ENCODE peak calls at places on chromosomes 13 and 19, in ten cellular contexts. A is body of pancreas, D is left ventricle myocardium inferior, X is ovary, T is Peyer's patch, G is dorsolateral prefrontal cortex, S is neural crest cell, U is foreskin keratinocyte, V is HCT116, K is Calu3. Z is an unnamed sample.

GRCh38 chr13:49975826-49976225 is 21.0 kb upstream of the TRIM13 start:
- DNase-seq in A (no peak), K (no peak), X (no peak), S (no peak), T (no peak), V (no peak), U (no peak), G (no peak), D (no peak), Z (no peak)

GRCh38 chr19:52601025-52601973 is 31.2 kb downstream of the ZNF701 start:
- DNase-seq in T (peak), D (peak), A (peak), X (peak), G (peak), U (peak), S (peak), K (peak), V (peak), Z (peak)

GRCh38 chr19:58154287-58154678 is 3.7 kb upstream of the ZNF329 start:
- DNase-seq in S (peak), V (no peak), X (peak), D (peak), T (no peak), K (peak), U (no peak), A (peak), G (peak), Z (peak)

GRCh38 chr19:11446652-11447301 is 11.3 kb downstream of the PRKCSH start:
- DNase-seq in A (peak), D (peak), X (peak), G (peak), K (peak), U (no peak), T (peak), S (peak), V (no peak), Z (peak)

GRCh38 chr13:37059848-37060192 is 332 bp upstream of the SUPT20H start:
- DNase-seq in D (no peak), U (no peak), X (no peak), A (no peak), S (no peak), K (no peak), V (no peak), G (no peak), T (no peak), Z (no peak)

GRCh38 chr13:100234524-100235136 is 145.7 kb downstream of the PCCA start:
- DNase-seq in U (no peak), G (no peak), K (no peak), V (no peak), D (no peak), X (no peak), A (no peak), T (no peak), S (no peak), Z (no peak)

GRCh38 chr19:4186087-4186993 is 3.9 kb downstream of the ANKRD24 start:
- DNase-seq in D (peak), T (peak), A (peak), G (peak), S (peak), U (peak), K (peak), V (peak), X (peak), Z (peak)

GRCh38 chr13:31063734-31064133 is 98.0 kb downstream of the HSPH1 start:
- DNase-seq in X (no peak), U (no peak), K (no peak), V (no peak), T (no peak), D (no peak), S (no peak), G (no peak), A (no peak), Z (no peak)

GRCh38 chr19:46945668-46946067 is 74.0 kb upstream of the NPAS1 start:
- DNase-seq in A (no peak), T (no peak), G (no peak), S (no peak), X (no peak), K (no peak), V (no peak), D (no peak), U (no peak), Z (no peak)

GRCh38 chr19:23867895-23868294 is 46.8 kb upstream of the ZNF726 start:
- DNase-seq in K (no peak), U (no peak), S (no peak), V (no peak), G (no peak), D (no peak), T (no peak), A (no peak), X (no peak), Z (no peak)

GRCh38 chr19:51692065-51692915 is 840 bp upstream of the SPACA6 start:
- DNase-seq in X (no peak), U (no peak), A (no peak), D (no peak), K (no peak), S (no peak), T (no peak), V (no peak), G (no peak), Z (no peak)

GRCh38 chr13:108586826-108587225 is 42.6 kb upstream of the MYO16 start:
- DNase-seq in D (no peak), U (no peak), T (no peak), G (no peak), V (no peak), K (no peak), A (no peak), S (no peak), X (no peak), Z (no peak)

GRCh38 chr13:92137519-92137918 is 739.1 kb downstream of the GPC5 start:
- DNase-seq in S (no peak), K (no peak), V (no peak), A (no peak), D (no peak), G (no peak), U (no peak), T (no peak), X (no peak), Z (no peak)

GRCh38 chr19:8515317-8515716 is 1.4 kb upstream of the ZNF414 start:
- DNase-seq in V (no peak), X (no peak), U (no peak), S (no peak), K (no peak), G (no peak), D (no peak), A (no peak), T (no peak), Z (no peak)

GRCh38 chr13:33015791-33016323 is 366 bp upstream of the KL start:
- DNase-seq in T (peak), V (no peak), X (no peak), A (no peak), S (no peak), G (no peak), K (peak), U (no peak), D (peak), Z (peak)

GRCh38 chr13:26163812-26164211 is 58.3 kb downstream of the RNF6 start:
- DNase-seq in A (no peak), X (no peak), S (no peak), G (no peak), V (no peak), T (no peak), K (no peak), D (no peak), U (no peak), Z (no peak)

GRCh38 chr13:81610613-81611012 is 1269.7 kb upstream of the SPRY2 start:
- DNase-seq in D (no peak), K (no peak), G (no peak), T (no peak), A (no peak), V (no peak), U (no peak), S (no peak), X (no peak), Z (no peak)

GRCh38 chr19:50556236-50557008 is 11.8 kb downstream of the LRRC4B start:
- DNase-seq in G (peak), K (peak), A (peak), T (peak), U (no peak), X (peak), D (peak), V (peak), S (peak), Z (peak)

DNA sequence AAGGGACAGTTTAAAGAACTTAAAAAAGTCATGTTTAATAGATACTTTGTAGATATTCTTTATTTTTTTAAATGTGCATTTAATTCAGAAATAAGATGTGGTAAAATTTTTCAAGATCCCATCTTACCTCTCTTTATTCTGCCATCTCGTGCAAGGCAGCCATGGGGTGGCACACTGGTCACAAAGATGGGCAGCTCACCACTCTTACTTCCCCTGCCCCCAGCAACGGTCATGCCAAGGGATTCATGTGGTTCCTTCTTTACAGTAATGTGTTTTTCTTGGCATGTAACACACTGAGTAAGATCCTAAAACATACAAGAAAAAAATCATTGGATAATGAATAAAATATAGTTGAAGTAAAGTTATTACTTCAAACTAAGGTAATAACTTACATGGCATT is 64.2 kb downstream of the LNX2 start:
- DNase-seq in X (no peak), A (peak), U (no peak), G (no peak), K (peak), S (no peak), D (no peak), V (no peak), T (no peak), Z (no peak)
- TF ChIP-seq CTCF in X (no peak), A (peak), U (no peak), G (peak), K (no peak), S (no peak), D (peak), V (no peak), T (no peak), Z (peak)

GRCh38 chr19:44582581-44583265 is 30.6 kb upstream of the IGSF23 start:
- DNase-seq in U (no peak), X (no peak), T (peak), G (no peak), A (peak), V (peak), K (peak), S (peak), D (no peak), Z (no peak)

GRCh38 chr19:44588753-44589112 is 24.6 kb upstream of the IGSF23 start:
- DNase-seq in U (no peak), X (no peak), V (peak), S (no peak), A (no peak), D (no peak), G (no peak), T (no peak), K (no peak), Z (no peak)

GRCh38 chr19:44581288-44581687 is 32.1 kb upstream of the IGSF23 start:
- DNase-seq in V (no peak), S (no peak), X (no peak), A (no peak), K (no peak), G (no peak), U (no peak), D (no peak), T (no peak), Z (no peak)

GRCh38 chr19:44587863-44588752 is 25.3 kb upstream of the IGSF23 start:
- DNase-seq in D (no peak), A (no peak), U (peak), S (no peak), V (peak), G (no peak), X (no peak), K (peak), T (no peak), Z (no peak)

DNA sequence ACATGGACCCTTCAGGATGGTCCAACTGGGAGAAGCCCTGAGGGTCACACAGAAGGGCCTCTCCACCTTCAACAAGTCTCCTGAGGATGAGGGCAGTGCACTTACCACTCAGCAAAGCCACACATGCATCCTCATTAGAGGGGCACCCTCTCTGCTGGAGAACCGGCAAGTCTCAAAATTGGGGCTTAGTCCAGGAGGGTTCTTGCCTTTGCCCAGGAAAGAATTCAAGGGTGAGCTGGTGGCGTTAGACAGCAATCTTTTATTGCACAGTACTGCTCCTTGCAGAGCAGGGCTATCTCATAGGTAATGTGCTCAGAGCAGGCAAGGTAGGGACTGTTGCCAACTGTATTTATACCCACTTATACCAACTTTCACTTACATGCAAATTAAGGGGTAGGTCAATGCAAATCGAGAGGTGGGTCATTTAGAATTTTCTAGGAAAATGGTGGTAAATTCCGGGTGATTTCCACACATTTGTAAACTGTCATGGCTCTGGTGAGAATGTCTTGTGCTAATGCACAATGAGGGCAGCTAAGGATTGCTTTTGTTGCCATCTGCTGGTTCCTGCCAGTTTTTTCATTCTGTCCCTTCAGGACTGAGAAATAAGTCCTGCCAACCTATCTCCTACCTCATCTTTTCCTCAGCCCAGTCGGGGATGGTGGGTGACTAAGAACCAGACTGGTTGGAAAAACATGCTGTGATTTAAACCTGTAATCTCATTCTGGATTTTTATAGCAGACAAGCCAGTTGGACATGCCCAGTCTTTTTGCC is 27.8 kb upstream of the IGSF23 start:
- DNase-seq in U (no peak), V (no peak), G (no peak), A (no peak), X (no peak), T (no peak), K (no peak), S (no peak), D (no peak), Z (no peak)
- TF ChIP-seq CTCF in U (peak), V (peak), G (no peak), A (no peak), X (no peak), T (no peak), K (no peak), S (no peak), D (no peak), Z (no peak)

DNA sequence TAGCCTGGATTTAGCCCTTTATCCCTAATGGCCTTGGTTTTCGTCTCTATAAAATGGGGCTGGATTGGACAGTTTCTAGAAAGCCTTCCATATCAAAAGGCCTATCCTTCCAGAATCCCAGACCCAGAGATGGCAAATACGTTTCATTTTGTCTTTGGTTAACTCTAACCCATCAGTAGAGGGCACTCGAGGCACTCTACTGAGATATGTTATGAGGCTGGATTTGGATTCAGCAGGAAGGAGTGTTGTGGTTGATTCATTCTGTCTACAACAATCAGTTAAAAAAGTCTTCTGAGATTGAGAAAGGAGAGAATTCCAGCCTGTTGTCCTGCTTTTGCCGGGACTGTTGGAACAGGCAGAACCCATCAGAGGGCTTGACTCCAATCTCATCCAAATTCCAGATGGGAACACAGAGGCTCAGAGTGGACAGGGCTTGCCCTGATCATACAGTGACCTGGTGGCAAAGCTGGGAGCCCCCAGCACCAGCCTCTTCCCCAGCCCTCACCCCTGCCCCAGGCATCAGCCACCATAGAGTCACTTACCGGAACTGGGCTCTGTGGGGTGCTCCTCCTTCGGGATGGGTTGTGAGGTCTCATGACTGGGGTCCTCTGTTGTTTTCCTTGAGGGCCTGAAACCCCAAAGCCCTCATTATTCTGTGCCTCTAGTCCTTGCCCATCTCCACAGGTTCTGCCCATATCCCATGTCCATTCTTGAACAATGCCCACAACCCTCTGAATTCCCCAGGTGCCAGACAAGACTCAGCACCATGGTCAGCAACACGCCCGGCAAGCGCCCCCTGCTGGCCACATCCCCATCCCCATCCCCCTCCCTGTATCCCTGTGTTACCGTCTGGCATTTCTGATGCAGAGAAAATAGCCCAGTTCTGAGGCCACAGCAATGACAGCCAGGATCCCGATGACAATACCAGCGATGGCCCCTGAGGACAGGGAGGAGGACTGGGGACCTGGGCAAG is 12.3 kb upstream of the ZNF180 start:
- DNase-seq in T (peak), G (no peak), K (peak), U (peak), X (no peak), V (peak), A (no peak), D (no peak), S (peak), Z (no peak)
- TF ChIP-seq CTCF in T (no peak), G (no peak), K (peak), U (peak), X (no peak), V (peak), A (no peak), D (peak), S (peak), Z (peak)

GRCh38 chr13:48400820-48401219 is 12.1 kb downstream of the LPAR6 start:
- DNase-seq in X (no peak), T (no peak), G (no peak), A (no peak), D (no peak), U (peak), S (no peak), V (no peak), K (no peak), Z (no peak)
- TF ChIP-seq CTCF in X (no peak), T (no peak), G (no peak), A (no peak), D (no peak), U (peak), S (no peak), V (no peak), K (no peak), Z (no peak)

GRCh38 chr19:40583283-40583682 is 6.6 kb downstream of the SHKBP1 start:
- DNase-seq in G (no peak), S (no peak), K (no peak), U (no peak), T (no peak), A (no peak), X (no peak), D (no peak), V (no peak), Z (no peak)

GRCh38 chr19:40585241-40585640 is 8.6 kb downstream of the SHKBP1 start:
- DNase-seq in D (no peak), K (no peak), S (no peak), U (no peak), A (no peak), T (no peak), V (no peak), G (no peak), X (no peak), Z (no peak)

GRCh38 chr19:40585677-40586422 is 9.2 kb downstream of the SHKBP1 start:
- DNase-seq in K (no peak), U (no peak), X (no peak), G (no peak), S (no peak), D (no peak), T (no peak), V (no peak), A (peak), Z (no peak)

GRCh38 chr19:40582467-40582866 is 5.8 kb downstream of the SHKBP1 start:
- DNase-seq in D (no peak), T (no peak), K (no peak), A (no peak), X (no peak), S (no peak), U (no peak), V (no peak), G (no peak), Z (no peak)

GRCh38 chr19:40584007-40584406 is 7.3 kb downstream of the SHKBP1 start:
- DNase-seq in K (no peak), S (no peak), U (no peak), A (no peak), D (no peak), G (no peak), V (no peak), X (no peak), T (no peak), Z (no peak)
- TF ChIP-seq CTCF in K (no peak), S (peak), U (peak), A (no peak), D (no peak), G (no peak), V (peak), X (no peak), T (no peak), Z (peak)

GRCh38 chr19:19776206-19777008 is 43.5 kb upstream of the ZNF14 start:
- DNase-seq in K (peak), T (peak), V (peak), D (peak), G (peak), A (peak), X (peak), U (peak), S (peak), Z (peak)
- TF ChIP-seq CTCF in K (no peak), T (no peak), V (no peak), D (peak), G (peak), A (peak), X (peak), U (peak), S (no peak), Z (no peak)